ENCODE peak calls at places on chromosome 9, in four cellular contexts. B is lung, J is hepatocyte, F is B cell. K is an unnamed sample.

GRCh38 chr9:131622536-131622935 is 77.2 kb downstream of the PRRT1B start:
- DNase-seq in J (no peak), B (no peak), F (no peak), K (no peak)

GRCh38 chr9:135015096-135015495 is 72.4 kb upstream of the OLFM1 start:
- DNase-seq in F (no peak), B (no peak), J (no peak), K (no peak)

GRCh38 chr9:97982191-97982718 is 886 bp upstream of the ANP32B start:
- DNase-seq in F (no peak), B (no peak), J (no peak), K (no peak)

GRCh38 chr9:98905015-98905414 is 38.7 kb upstream of the COL15A1 start:
- DNase-seq in B (no peak), J (no peak), F (no peak), K (no peak)

GRCh38 chr9:68964102-68964541 is 49.8 kb downstream of the PRKACG start:
- DNase-seq in F (no peak), J (no peak), B (no peak), K (peak)

GRCh38 chr9:32705059-32705458 is 69.6 kb upstream of the TAF1L start:
- DNase-seq in F (no peak), J (no peak), B (no peak), K (peak)

GRCh38 chr9:135087489-135087791 is at the start of gene OLFM1:
- DNase-seq in J (peak), B (peak), F (no peak), K (peak)

GRCh38 chr9:136160321-136160938 is 41.8 kb upstream of the TMEM250 start:
- DNase-seq in B (no peak), J (no peak), F (no peak), K (no peak)

GRCh38 chr9:27198175-27198574 is 89.2 kb downstream of the TEK start:
- DNase-seq in F (no peak), B (no peak), J (no peak), K (peak)

GRCh38 chr9:69370430-69370829 is 45.4 kb downstream of the ENTREP1 start:
- DNase-seq in B (no peak), F (no peak), J (no peak), K (no peak)

GRCh38 chr9:135155396-135155795 is 67.9 kb downstream of the OLFM1 start:
- DNase-seq in F (no peak), B (no peak), J (no peak), K (no peak)

GRCh38 chr9:93092171-93092991 is 3.6 kb upstream of the CARD19 start:
- DNase-seq in F (no peak), B (no peak), J (peak), K (no peak)

GRCh38 chr9:110738982-110739381 is 70.4 kb downstream of the MUSK start:
- DNase-seq in B (no peak), F (no peak), J (no peak), K (no peak)

GRCh38 chr9:131503626-131504465 is 1.1 kb downstream of the POMT1 start:
- DNase-seq in J (peak), F (no peak), B (no peak), K (peak)

GRCh38 chr9:93357649-93358048 is 93.8 kb upstream of the FAM120A start:
- DNase-seq in B (no peak), J (no peak), F (no peak), K (no peak)

GRCh38 chr9:70609542-70610286 is 195.3 kb upstream of the KLF9 start:
- DNase-seq in B (no peak), J (peak), F (no peak), K (no peak)

GRCh38 chr9:87193925-87194380 is 246.6 kb upstream of the GAS1 start:
- DNase-seq in F (no peak), J (peak), B (no peak), K (no peak)

GRCh38 chr9:127664678-127665507 is 41.9 kb upstream of the CFAP157 start:
- DNase-seq in F (no peak), B (no peak), J (peak), K (no peak)

GRCh38 chr9:93976973-93977372 is 21.8 kb upstream of the BARX1 start:
- DNase-seq in J (no peak), B (no peak), F (no peak), K (no peak)

GRCh38 chr9:106956971-106957370 is 94.0 kb downstream of the ZNF462 start:
- DNase-seq in J (no peak), B (no peak), F (no peak), K (no peak)

GRCh38 chr9:113255431-113255830 is 19.9 kb downstream of the CDC26 start:
- DNase-seq in F (no peak), B (no peak), J (no peak), K (no peak)

GRCh38 chr9:115730845-115731244 is 422.7 kb upstream of the PAPPA start:
- DNase-seq in J (no peak), B (no peak), F (no peak), K (no peak)

GRCh38 chr9:104810421-104811339 is 46.8 kb downstream of the NIPSNAP3B start:
- DNase-seq in J (no peak), B (no peak), F (no peak), K (peak)

GRCh38 chr9:93580654-93581380 is 4.4 kb downstream of the PHF2 start:
- DNase-seq in J (no peak), B (no peak), F (no peak), K (no peak)

GRCh38 chr9:125106285-125106893 is 36.9 kb downstream of the SCAI start:
- DNase-seq in F (no peak), B (no peak), J (no peak), K (no peak)

GRCh38 chr9:14511452-14511851 is 181.8 kb downstream of the ZDHHC21 start:
- DNase-seq in F (no peak), B (no peak), J (no peak), K (no peak)

DNA sequence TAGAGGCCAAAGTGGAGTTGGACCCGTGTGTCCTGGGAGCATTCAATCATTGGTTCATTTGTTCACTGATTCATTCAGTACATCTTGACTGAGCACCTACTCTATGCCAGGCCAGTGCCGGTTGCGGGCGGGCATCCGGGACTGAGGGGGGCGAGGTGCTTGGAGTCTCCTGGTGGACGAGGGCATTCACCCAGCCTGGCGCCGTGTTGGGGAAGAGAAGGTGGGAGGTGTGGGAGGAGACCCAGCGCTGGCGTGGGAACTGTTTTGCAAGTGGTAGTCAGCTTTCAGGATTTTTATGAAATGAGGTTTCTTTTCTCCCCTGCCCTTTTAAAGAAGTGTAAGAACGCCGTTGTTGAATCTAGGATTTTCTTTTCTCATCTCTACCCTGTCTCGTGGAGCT is 37.2 kb downstream of the NCS1 start:
- DNase-seq in B (no peak), F (no peak), J (no peak), K (no peak)
- TF ChIP-seq CTCF in B (no peak), F (no peak), J (no peak), K (no peak)

GRCh38 chr9:6739218-6739617 is 18.6 kb upstream of the KDM4C start:
- DNase-seq in B (no peak), F (no peak), J (peak), K (no peak)
- TF ChIP-seq CTCF in B (no peak), F (no peak), J (peak), K (no peak)

GRCh38 chr9:101176384-101176783 is 147.9 kb downstream of the PLPPR1 start:
- DNase-seq in F (no peak), J (no peak), B (no peak), K (peak)
- TF ChIP-seq CTCF in F (no peak), J (no peak), B (no peak), K (peak)

GRCh38 chr9:95592931-95593330 is 76.2 kb upstream of the PTCH1 start:
- DNase-seq in F (no peak), J (no peak), B (no peak), K (no peak)

DNA sequence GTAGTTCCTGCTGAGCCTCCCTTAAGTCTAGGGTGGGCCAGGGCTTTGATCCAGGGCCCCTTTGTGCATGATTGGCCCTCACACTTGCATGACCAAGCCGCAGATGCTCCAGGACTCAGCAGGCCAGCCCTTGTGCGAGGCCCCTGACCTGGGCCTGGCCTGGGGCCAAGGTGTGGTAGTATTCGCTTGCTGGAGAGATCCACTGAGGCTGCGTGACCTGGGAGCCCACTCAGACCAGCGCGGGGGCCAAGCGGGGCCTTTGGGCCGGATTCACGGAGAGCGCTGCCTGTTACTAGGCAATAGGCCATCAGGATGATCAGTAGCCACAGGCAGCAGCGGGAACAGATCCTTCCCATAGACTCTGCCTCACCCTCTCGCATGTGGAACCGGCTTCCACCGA is 79.0 kb upstream of the PTCH1 start:
- DNase-seq in F (no peak), J (no peak), B (no peak), K (no peak)
- TF ChIP-seq CTCF in F (no peak), J (no peak), B (no peak), K (no peak)

GRCh38 chr9:91338681-91339080 is 23.0 kb downstream of the AUH start:
- DNase-seq in F (no peak), J (no peak), B (no peak), K (no peak)

GRCh38 chr9:91341749-91342148 is 20.0 kb downstream of the AUH start:
- DNase-seq in B (no peak), J (no peak), F (no peak), K (no peak)

GRCh38 chr9:91340395-91340794 is 21.3 kb downstream of the AUH start:
- DNase-seq in F (no peak), B (no peak), J (no peak), K (no peak)

GRCh38 chr9:91342575-91342974 is 19.1 kb downstream of the AUH start:
- DNase-seq in B (no peak), J (no peak), F (no peak), K (no peak)

DNA sequence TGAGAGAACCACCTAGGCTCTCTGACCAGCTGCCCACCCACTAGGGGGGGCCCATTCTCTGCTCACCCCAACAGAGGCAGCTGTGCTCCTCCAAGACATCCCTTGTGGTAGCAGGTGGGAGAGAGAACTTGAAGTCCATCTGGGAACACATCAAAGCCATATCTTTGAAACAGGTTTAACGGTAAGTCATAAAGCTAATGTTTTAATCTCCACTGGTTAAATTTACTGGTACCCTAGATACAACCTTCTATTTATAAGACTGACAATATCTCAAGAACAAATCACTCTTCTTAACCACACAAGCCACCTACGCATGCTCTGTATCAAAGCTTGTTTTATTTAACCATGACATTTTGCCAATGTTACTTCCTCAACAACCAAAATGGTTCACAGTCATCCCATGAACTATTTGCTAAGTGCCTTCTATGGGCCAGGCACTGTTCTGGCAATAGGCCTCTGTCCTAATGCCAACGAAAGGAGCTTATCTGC is 20.4 kb downstream of the AUH start:
- DNase-seq in B (no peak), F (no peak), J (no peak), K (peak)
- TF ChIP-seq CTCF in B (no peak), F (no peak), J (no peak), K (no peak)

GRCh38 chr9:130058154-130058553 is 4.4 kb downstream of the GPR107 start:
- DNase-seq in F (no peak), J (no peak), B (no peak), K (no peak)
- TF ChIP-seq CTCF in F (peak), J (no peak), B (no peak), K (no peak)

GRCh38 chr9:77839459-77840140 is 191.5 kb upstream of the GNA14 start:
- DNase-seq in J (peak), F (no peak), B (no peak), K (no peak)

GRCh38 chr9:77843088-77843985 is 188.3 kb downstream of the GNAQ start:
- DNase-seq in J (no peak), B (no peak), F (no peak), K (no peak)

GRCh38 chr9:77838986-77839385 is 190.9 kb upstream of the GNA14 start:
- DNase-seq in J (no peak), B (no peak), F (no peak), K (no peak)

GRCh38 chr9:77844415-77844814 is 187.2 kb downstream of the GNAQ start:
- DNase-seq in F (no peak), B (no peak), J (no peak), K (no peak)

DNA sequence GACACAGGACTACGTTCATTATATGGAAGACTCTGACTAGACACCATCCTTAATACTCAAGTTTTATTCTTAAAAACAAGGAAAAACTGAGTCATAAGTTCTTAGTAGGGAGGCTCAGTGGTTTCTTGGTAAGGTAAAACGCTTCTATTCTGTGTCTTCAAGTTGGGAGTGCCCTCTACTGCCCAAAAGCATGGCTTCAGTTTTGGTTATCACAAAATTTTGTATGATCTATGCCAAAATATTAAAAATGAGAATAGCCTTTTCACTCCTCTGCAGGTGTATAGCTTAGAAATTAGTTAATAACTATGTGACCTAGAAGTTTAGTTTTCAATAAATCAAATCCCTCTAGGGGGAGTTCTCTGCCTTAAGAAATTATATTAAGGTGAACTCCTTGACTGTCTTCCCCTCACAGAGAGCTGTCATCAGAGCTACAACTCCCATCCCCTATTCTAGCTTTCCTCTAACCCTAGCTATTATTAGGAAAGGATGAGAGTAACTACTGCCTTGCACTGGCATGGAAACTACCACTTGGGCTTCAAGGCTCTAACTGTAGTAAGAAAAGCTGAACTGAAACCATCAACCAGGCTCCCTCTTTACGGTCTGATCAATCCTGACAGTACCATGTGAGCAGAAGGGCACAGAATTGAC is 189.7 kb downstream of the GNAQ start:
- DNase-seq in J (no peak), F (no peak), B (no peak), K (no peak)
- TF ChIP-seq CTCF in J (peak), F (no peak), B (no peak), K (no peak)

DNA sequence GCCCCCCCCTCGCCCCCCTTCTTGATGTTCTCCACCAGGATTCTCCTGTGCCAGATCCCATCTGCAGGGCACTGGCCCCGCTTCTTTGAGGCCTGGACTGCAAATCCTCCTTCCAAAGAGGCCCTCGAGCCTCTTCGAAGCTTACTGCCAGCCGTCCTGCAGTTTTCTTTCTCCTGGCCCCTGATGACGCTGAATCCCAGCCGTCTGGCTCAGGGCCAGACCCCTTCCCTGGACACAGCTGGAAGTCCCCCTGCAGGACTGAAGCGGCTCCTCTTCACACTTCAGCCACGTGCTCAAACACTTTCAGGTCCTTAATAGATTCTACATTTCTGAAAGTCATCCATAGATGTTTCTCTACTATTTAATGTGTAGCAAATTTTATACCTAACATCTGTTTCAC is 121.5 kb downstream of the EHMT1 start:
- DNase-seq in B (no peak), J (peak), F (no peak), K (no peak)
- TF ChIP-seq CTCF in B (no peak), J (no peak), F (no peak), K (no peak)

K was measured in Calu3.